ENCODE peak calls at places on chromosomes 5 and 9, in nine cellular contexts. One of them, this sample, is unnamed.

GRCh38 chr9:69798737-69799136 is 21.9 kb upstream of the CFAP95 start:
- DNase-seq in LoVo: no peak
- DNase-seq in ACHN: no peak
- DNase-seq in GM10248: no peak
- DNase-seq in activated CD4-positive, alpha-beta memory T cell treated with anti-CD3 and anti-CD28 coated beads for 36 hours: no peak
- DNase-seq in skeletal muscle cell: no peak
- DNase-seq in T-helper 1 cell: no peak
- DNase-seq in activated naive CD4-positive, alpha-beta T cell: no peak
- DNase-seq in adipocyte: no peak
- DNase-seq in this sample: no peak

GRCh38 chr5:28737682-28738081 is 1699.3 kb upstream of the CDH9 start:
- DNase-seq in LoVo: no peak
- DNase-seq in ACHN: no peak
- DNase-seq in GM10248: no peak
- DNase-seq in activated CD4-positive, alpha-beta memory T cell treated with anti-CD3 and anti-CD28 coated beads for 36 hours: no peak
- DNase-seq in skeletal muscle cell: no peak
- DNase-seq in T-helper 1 cell: no peak
- DNase-seq in activated naive CD4-positive, alpha-beta T cell: no peak
- DNase-seq in adipocyte: no peak
- DNase-seq in this sample: no peak

GRCh38 chr9:133666845-133667244 is 30.7 kb downstream of the DBH start:
- DNase-seq in LoVo: no peak
- DNase-seq in ACHN: no peak
- DNase-seq in GM10248: no peak
- DNase-seq in activated CD4-positive, alpha-beta memory T cell treated with anti-CD3 and anti-CD28 coated beads for 36 hours: no peak
- DNase-seq in skeletal muscle cell: no peak
- DNase-seq in T-helper 1 cell: no peak
- DNase-seq in activated naive CD4-positive, alpha-beta T cell: no peak
- DNase-seq in adipocyte: no peak
- DNase-seq in this sample: no peak

GRCh38 chr9:133119461-133120342 is 1.3 kb downstream of the RALGDS start:
- DNase-seq in LoVo: no peak
- DNase-seq in ACHN: no peak
- DNase-seq in GM10248: no peak
- DNase-seq in activated CD4-positive, alpha-beta memory T cell treated with anti-CD3 and anti-CD28 coated beads for 36 hours: no peak
- DNase-seq in skeletal muscle cell: no peak
- DNase-seq in T-helper 1 cell: no peak
- DNase-seq in activated naive CD4-positive, alpha-beta T cell: no peak
- DNase-seq in adipocyte: peak
- DNase-seq in this sample: no peak

GRCh38 chr5:174601937-174602336 is 122.4 kb upstream of the MSX2 start:
- DNase-seq in LoVo: peak
- DNase-seq in ACHN: peak
- DNase-seq in GM10248: no peak
- DNase-seq in activated CD4-positive, alpha-beta memory T cell treated with anti-CD3 and anti-CD28 coated beads for 36 hours: no peak
- DNase-seq in skeletal muscle cell: no peak
- DNase-seq in T-helper 1 cell: no peak
- DNase-seq in activated naive CD4-positive, alpha-beta T cell: no peak
- DNase-seq in adipocyte: no peak
- DNase-seq in this sample: no peak

GRCh38 chr9:90274725-90275124 is 367.9 kb downstream of the DIRAS2 start:
- DNase-seq in LoVo: no peak
- DNase-seq in ACHN: no peak
- DNase-seq in GM10248: no peak
- DNase-seq in activated CD4-positive, alpha-beta memory T cell treated with anti-CD3 and anti-CD28 coated beads for 36 hours: no peak
- DNase-seq in skeletal muscle cell: no peak
- DNase-seq in T-helper 1 cell: no peak
- DNase-seq in activated naive CD4-positive, alpha-beta T cell: no peak
- DNase-seq in adipocyte: no peak
- DNase-seq in this sample: no peak

GRCh38 chr5:147560982-147561381 is 51.1 kb upstream of the DPYSL3 start:
- DNase-seq in LoVo: no peak
- DNase-seq in ACHN: no peak
- DNase-seq in GM10248: no peak
- DNase-seq in activated CD4-positive, alpha-beta memory T cell treated with anti-CD3 and anti-CD28 coated beads for 36 hours: no peak
- DNase-seq in skeletal muscle cell: no peak
- DNase-seq in T-helper 1 cell: no peak
- DNase-seq in activated naive CD4-positive, alpha-beta T cell: no peak
- DNase-seq in adipocyte: no peak
- DNase-seq in this sample: no peak

GRCh38 chr5:85938201-85938600 is 679.5 kb upstream of the COX7C start:
- DNase-seq in LoVo: no peak
- DNase-seq in ACHN: no peak
- DNase-seq in GM10248: no peak
- DNase-seq in activated CD4-positive, alpha-beta memory T cell treated with anti-CD3 and anti-CD28 coated beads for 36 hours: no peak
- DNase-seq in skeletal muscle cell: no peak
- DNase-seq in T-helper 1 cell: no peak
- DNase-seq in activated naive CD4-positive, alpha-beta T cell: no peak
- DNase-seq in adipocyte: no peak
- DNase-seq in this sample: no peak

GRCh38 chr9:20478780-20479179 is 143.5 kb downstream of the MLLT3 start:
- DNase-seq in LoVo: no peak
- DNase-seq in ACHN: no peak
- DNase-seq in GM10248: no peak
- DNase-seq in activated CD4-positive, alpha-beta memory T cell treated with anti-CD3 and anti-CD28 coated beads for 36 hours: no peak
- DNase-seq in skeletal muscle cell: no peak
- DNase-seq in T-helper 1 cell: no peak
- DNase-seq in activated naive CD4-positive, alpha-beta T cell: no peak
- DNase-seq in adipocyte: no peak
- DNase-seq in this sample: no peak

GRCh38 chr5:138981131-138981530 is 106.0 kb upstream of the LRRTM2 start:
- DNase-seq in LoVo: no peak
- DNase-seq in ACHN: peak
- DNase-seq in GM10248: no peak
- DNase-seq in activated CD4-positive, alpha-beta memory T cell treated with anti-CD3 and anti-CD28 coated beads for 36 hours: no peak
- DNase-seq in skeletal muscle cell: no peak
- DNase-seq in T-helper 1 cell: no peak
- DNase-seq in activated naive CD4-positive, alpha-beta T cell: no peak
- DNase-seq in adipocyte: peak
- DNase-seq in this sample: no peak

GRCh38 chr9:27933210-27934062 is 360.2 kb upstream of the C9orf72 start:
- DNase-seq in LoVo: no peak
- DNase-seq in ACHN: no peak
- DNase-seq in GM10248: no peak
- DNase-seq in activated CD4-positive, alpha-beta memory T cell treated with anti-CD3 and anti-CD28 coated beads for 36 hours: no peak
- DNase-seq in skeletal muscle cell: no peak
- DNase-seq in T-helper 1 cell: no peak
- DNase-seq in activated naive CD4-positive, alpha-beta T cell: no peak
- DNase-seq in adipocyte: no peak
- DNase-seq in this sample: no peak

GRCh38 chr9:136023401-136024225 is 62.4 kb upstream of the UBAC1 start:
- DNase-seq in LoVo: no peak
- DNase-seq in ACHN: no peak
- DNase-seq in GM10248: no peak
- DNase-seq in activated CD4-positive, alpha-beta memory T cell treated with anti-CD3 and anti-CD28 coated beads for 36 hours: peak
- DNase-seq in skeletal muscle cell: peak
- DNase-seq in T-helper 1 cell: no peak
- DNase-seq in activated naive CD4-positive, alpha-beta T cell: no peak
- DNase-seq in adipocyte: no peak
- DNase-seq in this sample: no peak

GRCh38 chr9:18606831-18607230 is 132.9 kb downstream of the ADAMTSL1 start:
- DNase-seq in LoVo: no peak
- DNase-seq in ACHN: no peak
- DNase-seq in GM10248: no peak
- DNase-seq in activated CD4-positive, alpha-beta memory T cell treated with anti-CD3 and anti-CD28 coated beads for 36 hours: no peak
- DNase-seq in skeletal muscle cell: peak
- DNase-seq in T-helper 1 cell: no peak
- DNase-seq in activated naive CD4-positive, alpha-beta T cell: no peak
- DNase-seq in adipocyte: no peak
- DNase-seq in this sample: no peak

GRCh38 chr5:177476531-177477233 is 3.2 kb upstream of the DBN1 start:
- DNase-seq in LoVo: no peak
- DNase-seq in ACHN: no peak
- DNase-seq in GM10248: no peak
- DNase-seq in activated CD4-positive, alpha-beta memory T cell treated with anti-CD3 and anti-CD28 coated beads for 36 hours: no peak
- DNase-seq in skeletal muscle cell: no peak
- DNase-seq in T-helper 1 cell: no peak
- DNase-seq in activated naive CD4-positive, alpha-beta T cell: no peak
- DNase-seq in adipocyte: peak
- DNase-seq in this sample: no peak

GRCh38 chr5:135072357-135073247 is 38.6 kb upstream of the PITX1 start:
- DNase-seq in LoVo: no peak
- DNase-seq in ACHN: no peak
- DNase-seq in GM10248: no peak
- DNase-seq in activated CD4-positive, alpha-beta memory T cell treated with anti-CD3 and anti-CD28 coated beads for 36 hours: no peak
- DNase-seq in skeletal muscle cell: peak
- DNase-seq in T-helper 1 cell: no peak
- DNase-seq in activated naive CD4-positive, alpha-beta T cell: no peak
- DNase-seq in adipocyte: no peak
- DNase-seq in this sample: no peak

GRCh38 chr9:27614551-27614950 is 41.3 kb upstream of the C9orf72 start:
- DNase-seq in LoVo: no peak
- DNase-seq in ACHN: no peak
- DNase-seq in GM10248: no peak
- DNase-seq in activated CD4-positive, alpha-beta memory T cell treated with anti-CD3 and anti-CD28 coated beads for 36 hours: no peak
- DNase-seq in skeletal muscle cell: no peak
- DNase-seq in T-helper 1 cell: no peak
- DNase-seq in activated naive CD4-positive, alpha-beta T cell: no peak
- DNase-seq in adipocyte: no peak
- DNase-seq in this sample: no peak

GRCh38 chr5:168721966-168722365 is 142.8 kb upstream of the PANK3 start:
- DNase-seq in LoVo: no peak
- DNase-seq in ACHN: no peak
- DNase-seq in GM10248: no peak
- DNase-seq in activated CD4-positive, alpha-beta memory T cell treated with anti-CD3 and anti-CD28 coated beads for 36 hours: no peak
- DNase-seq in skeletal muscle cell: no peak
- DNase-seq in T-helper 1 cell: no peak
- DNase-seq in activated naive CD4-positive, alpha-beta T cell: no peak
- DNase-seq in adipocyte: no peak
- DNase-seq in this sample: no peak

GRCh38 chr9:127803507-127804352 is 1.0 kb downstream of the FPGS start:
- DNase-seq in LoVo: peak
- DNase-seq in ACHN: peak
- DNase-seq in GM10248: no peak
- DNase-seq in activated CD4-positive, alpha-beta memory T cell treated with anti-CD3 and anti-CD28 coated beads for 36 hours: peak
- DNase-seq in skeletal muscle cell: no peak
- DNase-seq in T-helper 1 cell: no peak
- DNase-seq in activated naive CD4-positive, alpha-beta T cell: no peak
- DNase-seq in adipocyte: peak
- DNase-seq in this sample: peak

GRCh38 chr9:94821098-94821930 is 94.8 kb downstream of the AOPEP start:
- DNase-seq in LoVo: no peak
- DNase-seq in ACHN: no peak
- DNase-seq in GM10248: peak
- DNase-seq in activated CD4-positive, alpha-beta memory T cell treated with anti-CD3 and anti-CD28 coated beads for 36 hours: no peak
- DNase-seq in skeletal muscle cell: no peak
- DNase-seq in T-helper 1 cell: no peak
- DNase-seq in activated naive CD4-positive, alpha-beta T cell: no peak
- DNase-seq in adipocyte: no peak
- DNase-seq in this sample: no peak

GRCh38 chr9:71308454-71308853 is 187.0 kb upstream of the TRPM3 start:
- DNase-seq in LoVo: no peak
- DNase-seq in ACHN: no peak
- DNase-seq in GM10248: no peak
- DNase-seq in activated CD4-positive, alpha-beta memory T cell treated with anti-CD3 and anti-CD28 coated beads for 36 hours: no peak
- DNase-seq in skeletal muscle cell: no peak
- DNase-seq in T-helper 1 cell: no peak
- DNase-seq in activated naive CD4-positive, alpha-beta T cell: no peak
- DNase-seq in adipocyte: no peak
- DNase-seq in this sample: no peak

GRCh38 chr5:40717281-40717680 is 37.6 kb downstream of the PTGER4 start:
- DNase-seq in LoVo: no peak
- DNase-seq in ACHN: no peak
- DNase-seq in GM10248: no peak
- DNase-seq in activated CD4-positive, alpha-beta memory T cell treated with anti-CD3 and anti-CD28 coated beads for 36 hours: no peak
- DNase-seq in skeletal muscle cell: peak
- DNase-seq in T-helper 1 cell: no peak
- DNase-seq in activated naive CD4-positive, alpha-beta T cell: no peak
- DNase-seq in adipocyte: peak
- DNase-seq in this sample: peak

GRCh38 chr5:91438871-91439270 is 55.8 kb upstream of the ARRDC3 start:
- DNase-seq in LoVo: no peak
- DNase-seq in ACHN: no peak
- DNase-seq in GM10248: no peak
- DNase-seq in activated CD4-positive, alpha-beta memory T cell treated with anti-CD3 and anti-CD28 coated beads for 36 hours: no peak
- DNase-seq in skeletal muscle cell: no peak
- DNase-seq in T-helper 1 cell: no peak
- DNase-seq in activated naive CD4-positive, alpha-beta T cell: no peak
- DNase-seq in adipocyte: no peak
- DNase-seq in this sample: no peak

GRCh38 chr9:113973963-113974413 is 97.9 kb downstream of the ZNF618 start:
- DNase-seq in LoVo: no peak
- DNase-seq in ACHN: peak
- DNase-seq in GM10248: no peak
- DNase-seq in activated CD4-positive, alpha-beta memory T cell treated with anti-CD3 and anti-CD28 coated beads for 36 hours: no peak
- DNase-seq in skeletal muscle cell: peak
- DNase-seq in T-helper 1 cell: no peak
- DNase-seq in activated naive CD4-positive, alpha-beta T cell: no peak
- DNase-seq in adipocyte: peak
- DNase-seq in this sample: no peak

GRCh38 chr9:106862946-106863740 is at the start of gene ZNF462:
- DNase-seq in LoVo: peak
- DNase-seq in ACHN: peak
- DNase-seq in GM10248: no peak
- DNase-seq in activated CD4-positive, alpha-beta memory T cell treated with anti-CD3 and anti-CD28 coated beads for 36 hours: no peak
- DNase-seq in skeletal muscle cell: no peak
- DNase-seq in T-helper 1 cell: no peak
- DNase-seq in activated naive CD4-positive, alpha-beta T cell: no peak
- DNase-seq in adipocyte: peak
- DNase-seq in this sample: no peak

GRCh38 chr9:97501972-97502221 is 431 bp downstream of the TMOD1 start:
- DNase-seq in LoVo: no peak
- DNase-seq in ACHN: no peak
- DNase-seq in GM10248: no peak
- DNase-seq in activated CD4-positive, alpha-beta memory T cell treated with anti-CD3 and anti-CD28 coated beads for 36 hours: no peak
- DNase-seq in skeletal muscle cell: no peak
- DNase-seq in T-helper 1 cell: no peak
- DNase-seq in activated naive CD4-positive, alpha-beta T cell: no peak
- DNase-seq in adipocyte: no peak
- DNase-seq in this sample: no peak

GRCh38 chr9:75616841-75617566 is 273.5 kb upstream of the PCSK5 start:
- DNase-seq in LoVo: no peak
- DNase-seq in ACHN: no peak
- DNase-seq in GM10248: no peak
- DNase-seq in activated CD4-positive, alpha-beta memory T cell treated with anti-CD3 and anti-CD28 coated beads for 36 hours: no peak
- DNase-seq in skeletal muscle cell: no peak
- DNase-seq in T-helper 1 cell: no peak
- DNase-seq in activated naive CD4-positive, alpha-beta T cell: no peak
- DNase-seq in adipocyte: no peak
- DNase-seq in this sample: no peak

GRCh38 chr5:80382488-80382887 is 25.4 kb upstream of the ZFYVE16 start:
- DNase-seq in LoVo: no peak
- DNase-seq in ACHN: no peak
- DNase-seq in GM10248: no peak
- DNase-seq in activated CD4-positive, alpha-beta memory T cell treated with anti-CD3 and anti-CD28 coated beads for 36 hours: no peak
- DNase-seq in skeletal muscle cell: no peak
- DNase-seq in T-helper 1 cell: no peak
- DNase-seq in activated naive CD4-positive, alpha-beta T cell: no peak
- DNase-seq in adipocyte: no peak
- DNase-seq in this sample: no peak

This sample was measured in HS-5.